ENCODE peak calls at places on chromosomes 12 and 14, in four cellular contexts. P, K, L and I are unnamed samples.
A peak's percentile ranks its signal among the peaks of the same experiment; 100 is the strongest.

GRCh38 chr12:115811929-115812328 is 465.6 kb downstream of the MED13L start:
- DNase-seq in P (no peak), K (no peak), L (no peak), I (no peak)

GRCh38 chr14:60485600-60486251 is at the start of gene C14orf39:
- DNase-seq in P (peak; percentile 69), K (no peak), L (no peak), I (peak; percentile 79)

GRCh38 chr12:6425588-6426531 is 18.9 kb upstream of the CD27 start:
- DNase-seq in P (no peak), K (no peak), L (no peak), I (no peak)

GRCh38 chr14:61365667-61366194 is 44.4 kb downstream of the PRKCH start:
- DNase-seq in P (no peak), K (no peak), L (no peak), I (no peak)

GRCh38 chr12:72282721-72283120 is 10.6 kb downstream of the TRHDE start:
- DNase-seq in P (no peak), K (no peak), L (no peak), I (peak; percentile 3)

GRCh38 chr12:32366704-32367103 is 32.7 kb upstream of the FGD4 start:
- DNase-seq in P (no peak), K (no peak), L (no peak), I (no peak)

GRCh38 chr12:49389092-49389703 is 21.9 kb downstream of the SPATS2 start:
- DNase-seq in P (peak; percentile 90), K (no peak), L (no peak), I (no peak)

GRCh38 chr12:5485471-5485870 is 53.6 kb downstream of the NTF3 start:
- DNase-seq in P (no peak), K (no peak), L (no peak), I (no peak)

GRCh38 chr12:92208613-92209121 is 63.0 kb upstream of the BTG1 start:
- DNase-seq in P (no peak), K (no peak), L (peak; percentile 71), I (no peak)

GRCh38 chr12:99092100-99092851 is 447.2 kb downstream of the APAF1 start:
- DNase-seq in P (no peak), K (no peak), L (no peak), I (no peak)

GRCh38 chr14:24335461-24336146 is 733 bp upstream of the ADCY4 start:
- DNase-seq in P (no peak), K (no peak), L (no peak), I (no peak)

GRCh38 chr12:98402671-98403070 is 112.7 kb upstream of the TMPO start:
- DNase-seq in P (no peak), K (no peak), L (no peak), I (no peak)

GRCh38 chr12:10393291-10393690 is 3.5 kb upstream of the KLRK1 start:
- DNase-seq in P (no peak), K (no peak), L (no peak), I (no peak)

GRCh38 chr12:66600805-66601392 is 78.0 kb downstream of the GRIP1 start:
- DNase-seq in P (no peak), K (no peak), L (no peak), I (no peak)

GRCh38 chr12:38886064-38886463 is 19.3 kb downstream of the CPNE8 start:
- DNase-seq in P (no peak), K (peak; percentile 4), L (no peak), I (no peak)

GRCh38 chr12:132506328-132506727 is 16.4 kb downstream of the FBRSL1 start:
- DNase-seq in P (no peak), K (no peak), L (no peak), I (no peak)

GRCh38 chr12:12992418-12993175 is 7.5 kb downstream of the HEBP1 start:
- DNase-seq in P (no peak), K (no peak), L (no peak), I (peak; percentile 13)

GRCh38 chr12:54442071-54442470 is 23.0 kb upstream of the ITGA5 start:
- DNase-seq in P (no peak), K (no peak), L (no peak), I (no peak)

GRCh38 chr14:53814371-53814770 is 142.3 kb downstream of the BMP4 start:
- DNase-seq in P (no peak), K (no peak), L (no peak), I (no peak)
- TF ChIP-seq EGR1 in P (no peak), K (no peak), L (no peak), I (no peak)

DNA sequence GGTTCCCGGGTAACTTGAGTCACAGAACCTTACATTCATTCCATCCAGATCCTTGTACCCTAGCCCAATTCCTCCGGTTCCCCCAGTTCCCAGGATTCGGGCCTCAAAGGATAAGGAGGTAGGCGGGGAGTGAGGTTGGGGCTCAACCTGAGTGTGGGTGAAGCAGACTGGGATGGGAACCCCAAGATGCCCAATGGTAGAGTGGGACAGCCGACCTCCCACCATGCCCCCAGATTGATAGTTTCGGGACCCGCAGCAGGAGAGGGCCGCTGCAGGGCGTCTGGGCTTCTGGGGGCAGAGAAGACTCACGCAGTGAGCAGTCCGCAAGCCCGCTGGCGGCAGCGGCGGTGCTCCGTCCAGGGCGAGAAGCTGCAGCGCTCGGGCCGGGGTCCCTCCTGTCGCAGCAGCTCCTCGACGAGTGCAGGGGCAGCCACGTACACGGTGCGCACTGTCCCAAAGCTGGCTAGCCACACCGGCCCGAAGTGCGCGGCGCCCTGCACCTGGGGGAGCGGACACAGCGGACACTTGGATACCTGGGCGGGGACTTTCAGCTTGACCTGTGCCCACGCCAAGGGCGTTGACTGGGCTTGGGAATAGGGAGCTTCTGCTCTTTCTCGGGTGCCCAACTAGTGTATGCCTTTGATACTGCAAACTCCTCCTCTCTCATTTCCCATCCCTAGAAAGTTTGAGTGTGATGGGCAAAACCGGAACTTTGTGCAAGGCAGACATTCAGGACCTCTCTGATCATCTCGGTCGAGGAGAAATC is 997 bp downstream of the CYP27B1 start:
- DNase-seq in P (no peak), K (no peak), L (no peak), I (no peak)
- TF ChIP-seq EZH2 in P (peak; percentile 52), K (no peak), L (peak; percentile 16), I (no peak)

GRCh38 chr14:22218729-22219128 is 370.3 kb downstream of the DAD1 start:
- DNase-seq in P (no peak), K (no peak), L (no peak), I (no peak)
- TF ChIP-seq CEBPB in P (no peak), K (no peak), L (no peak), I (no peak)

GRCh38 chr14:103530390-103530789 is 1.4 kb downstream of the TRMT61A start:
- DNase-seq in P (peak; percentile 78), K (no peak), L (no peak), I (peak; percentile 58)
- TF ChIP-seq EGR1 in P (no peak), K (no peak), L (no peak), I (no peak)

GRCh38 chr14:55470025-55470424 is 29.6 kb upstream of the TBPL2 start:
- DNase-seq in P (no peak), K (no peak), L (no peak), I (no peak)
- TF ChIP-seq EZH2 in P (no peak), K (no peak), L (no peak), I (no peak)

DNA sequence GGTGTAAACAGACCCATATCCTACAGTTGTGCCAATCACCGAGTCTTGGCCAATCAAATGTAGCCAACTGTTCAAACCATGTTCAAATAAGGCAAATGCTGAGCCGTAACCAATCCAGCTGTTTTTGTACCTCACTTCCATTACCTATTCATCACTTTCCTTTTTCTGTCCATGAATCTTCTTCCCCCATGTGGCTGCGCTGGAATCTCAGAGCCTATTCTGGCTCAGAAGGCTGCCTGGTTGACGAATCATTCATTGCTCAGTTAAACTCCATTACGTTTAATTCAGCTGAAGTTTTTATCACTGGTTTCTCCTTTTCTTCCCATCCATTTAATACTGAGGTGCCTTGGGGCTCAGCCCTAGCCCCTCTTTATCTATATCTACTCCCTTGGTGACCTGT is 71.1 kb downstream of the TBC1D30 start:
- DNase-seq in P (no peak), K (no peak), L (no peak), I (no peak)
- TF ChIP-seq CEBPB in P (no peak), K (no peak), L (no peak), I (no peak)

DNA sequence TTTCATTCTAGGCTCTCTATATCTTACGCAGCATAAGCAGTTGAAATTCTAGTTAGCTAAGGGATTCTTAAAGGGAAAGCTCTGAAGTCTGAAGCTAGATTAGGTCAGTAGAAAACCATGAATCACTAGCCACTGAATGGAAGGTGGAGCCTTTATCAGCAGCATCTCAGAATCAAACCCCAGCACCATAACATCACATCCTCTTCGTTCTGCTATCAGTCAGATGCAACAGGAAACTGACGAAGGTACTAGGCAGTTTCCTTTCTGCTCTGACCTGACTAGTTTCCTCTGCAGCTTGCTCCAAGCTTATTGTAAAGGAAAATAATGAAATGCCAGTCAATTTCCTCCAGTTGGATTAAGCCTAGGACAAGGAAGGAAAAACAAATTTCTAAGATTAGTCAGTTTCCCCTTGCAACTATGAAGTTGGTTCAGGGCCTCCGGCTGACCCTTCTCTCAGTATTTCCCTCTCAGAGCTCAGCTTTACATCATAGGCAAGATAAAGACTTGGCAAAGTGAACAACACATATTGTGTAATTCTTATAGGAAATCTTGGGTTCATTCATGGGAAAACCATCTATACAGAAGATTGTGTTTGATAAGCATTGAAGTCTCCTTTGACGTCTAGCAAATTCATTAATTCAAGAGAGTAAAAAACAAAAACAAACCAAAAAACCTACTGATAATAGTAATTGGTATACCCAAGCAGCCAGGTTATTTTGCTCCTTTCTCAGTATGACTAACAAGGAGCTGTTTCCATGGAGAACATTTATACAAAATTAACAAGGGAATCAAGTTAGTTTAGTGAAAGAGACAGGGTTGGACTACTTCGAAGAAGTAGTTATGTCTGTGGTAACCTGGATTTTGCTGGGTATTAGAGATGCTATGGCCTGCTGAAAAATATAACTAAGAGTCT is 43.4 kb upstream of the CFAP54 start:
- DNase-seq in P (no peak), K (no peak), L (peak; percentile 53), I (peak; percentile 75)
- TF ChIP-seq EGR1 in P (no peak), K (no peak), L (no peak), I (no peak)

GRCh38 chr14:36517242-36518030 is 2.6 kb downstream of the NKX2-1 start:
- DNase-seq in P (peak; percentile 66), K (no peak), L (no peak), I (no peak)
- TF ChIP-seq EZH2 in P (peak; percentile 90), K (no peak), L (no peak), I (no peak)

DNA sequence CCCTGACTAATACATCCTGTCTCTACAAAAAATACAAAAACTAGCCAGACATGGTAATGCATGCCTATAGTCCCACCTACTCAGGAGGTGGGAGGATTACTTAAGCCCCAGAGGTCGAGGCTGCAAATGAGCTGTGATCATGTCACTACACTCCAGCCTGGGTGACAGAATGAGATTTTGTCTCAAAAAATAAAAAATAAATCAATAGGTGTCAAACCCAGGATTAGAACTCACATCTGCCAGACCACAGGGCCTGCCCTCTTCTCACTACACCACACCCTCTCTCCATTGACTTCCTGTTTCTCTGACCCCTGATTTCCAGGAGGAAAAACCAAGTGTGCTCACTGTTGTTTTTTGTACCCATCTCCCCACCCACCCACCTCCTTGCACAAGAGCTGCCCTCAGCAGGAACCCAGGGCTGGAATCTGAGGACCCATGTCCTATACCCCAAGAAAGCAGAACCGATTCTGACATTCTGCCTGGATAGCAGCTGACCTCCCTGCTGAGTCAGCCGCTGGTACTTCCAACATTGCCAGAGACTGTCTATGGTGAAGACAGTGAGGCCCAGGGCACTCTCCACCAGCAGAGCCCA is 6.2 kb downstream of the CMKLR1 start:
- DNase-seq in P (no peak), K (no peak), L (no peak), I (peak; percentile 31)
- TF ChIP-seq CEBPB in P (no peak), K (no peak), L (no peak), I (no peak)

GRCh38 chr14:82778008-82778407 is 1244.4 kb upstream of the SEL1L start:
- DNase-seq in P (no peak), K (no peak), L (no peak), I (no peak)

GRCh38 chr14:82779301-82779700 is 1245.6 kb upstream of the SEL1L start:
- DNase-seq in P (no peak), K (no peak), L (no peak), I (no peak)

GRCh38 chr14:82776958-82777357 is 1243.3 kb upstream of the SEL1L start:
- DNase-seq in P (no peak), K (no peak), L (no peak), I (no peak)
- TF ChIP-seq EGR1 in P (no peak), K (no peak), L (no peak), I (no peak)